ENCODE peak calls at places on chromosomes 5 and 9, in nine cellular contexts. C is AG04449; D is erythroblast; J is AG08396; P is activated CD4-positive, alpha-beta T cell treated with anti-CD3 and anti-CD28 coated beads, Interleukin-2, amount 50 U/mL, for 1 hour; I is neural crest cell; H is stimulated activated CD8-positive, alpha-beta memory T cell treated with anti-CD3 and anti-CD28 coated beads, Interleukin-4, amount 100 ng/mL, for 24 hours; L is AG04450; U is germinal center. X is an unnamed sample.

GRCh38 chr5:65695896-65696295 is 26.0 kb downstream of the SGTB start:
- DNase-seq in H (no peak), D (no peak), P (no peak), L (no peak), J (no peak), I (peak), U (no peak), C (no peak), X (no peak)

GRCh38 chr5:65640240-65640639 is 15.4 kb downstream of the SHLD3 start:
- DNase-seq in P (no peak), J (no peak), I (no peak), H (no peak), L (peak), C (no peak), D (no peak), U (no peak), X (no peak)

GRCh38 chr5:35811108-35811741 is 45.5 kb upstream of the IL7R start:
- DNase-seq in D (no peak), P (no peak), J (no peak), U (no peak), L (no peak), I (no peak), C (no peak), H (no peak), X (peak)

GRCh38 chr5:16615737-16616535 is 861 bp downstream of the RETREG1 start:
- DNase-seq in H (no peak), J (no peak), C (no peak), U (no peak), I (no peak), D (no peak), P (peak), L (no peak), X (peak)

GRCh38 chr5:65924366-65925093 is 1.8 kb upstream of the ERBIN start:
- DNase-seq in L (no peak), P (no peak), J (peak), D (peak), H (no peak), I (peak), C (no peak), U (peak), X (no peak)

GRCh38 chr5:55303238-55303690 is 4.2 kb downstream of the DHX29 start:
- DNase-seq in L (peak), J (peak), I (no peak), U (no peak), D (no peak), H (no peak), C (peak), P (no peak), X (no peak)

GRCh38 chr5:53361708-53362107 is 118.7 kb upstream of the FST start:
- DNase-seq in D (no peak), J (no peak), I (no peak), C (no peak), U (no peak), L (no peak), H (no peak), P (no peak), X (no peak)

GRCh38 chr5:171363846-171364245 is 23.8 kb upstream of the NPM1 start:
- DNase-seq in L (no peak), C (no peak), H (no peak), I (no peak), U (no peak), D (peak), J (no peak), P (no peak), X (no peak)

GRCh38 chr5:114419941-114420340 is 58.1 kb downstream of the KCNN2 start:
- DNase-seq in H (no peak), C (peak), I (no peak), L (peak), D (no peak), P (no peak), U (no peak), J (peak), X (no peak)

GRCh38 chr9:16964228-16964627 is 93.8 kb upstream of the BNC2 start:
- DNase-seq in I (no peak), U (no peak), H (no peak), L (peak), J (peak), D (no peak), P (no peak), C (peak), X (no peak)

GRCh38 chr9:127314911-127315310 is 50.3 kb downstream of the GARNL3 start:
- DNase-seq in I (no peak), L (no peak), P (no peak), H (no peak), U (no peak), D (no peak), J (no peak), C (no peak), X (no peak)

GRCh38 chr5:62132279-62132678 is 173.7 kb upstream of the KIF2A start:
- DNase-seq in L (no peak), C (no peak), I (no peak), D (no peak), H (no peak), J (no peak), U (no peak), P (no peak), X (no peak)

GRCh38 chr5:171579162-171579561 is 159.7 kb downstream of the FGF18 start:
- DNase-seq in L (no peak), I (no peak), C (no peak), H (no peak), D (no peak), P (no peak), U (no peak), J (no peak), X (no peak)

GRCh38 chr5:150111121-150111520 is 24.8 kb upstream of the CSF1R start:
- DNase-seq in H (no peak), I (no peak), C (no peak), D (no peak), P (no peak), L (no peak), J (no peak), U (no peak), X (no peak)

GRCh38 chr5:72238712-72239445 is 81.2 kb downstream of the MRPS27 start:
- DNase-seq in L (no peak), C (no peak), D (no peak), I (no peak), J (no peak), U (no peak), P (no peak), H (no peak), X (no peak)

GRCh38 chr5:163730206-163730782 is 224.9 kb downstream of the MAT2B start:
- DNase-seq in I (no peak), D (no peak), H (no peak), L (no peak), U (no peak), J (no peak), P (no peak), C (no peak), X (no peak)

GRCh38 chr5:151315998-151316597 is 12.5 kb upstream of the SLC36A3 start:
- DNase-seq in I (peak), U (peak), P (peak), J (peak), C (peak), H (peak), L (peak), D (peak), X (peak)

GRCh38 chr9:106621299-106621920 is 241.6 kb upstream of the ZNF462 start:
- DNase-seq in J (no peak), L (no peak), D (no peak), U (no peak), H (no peak), P (no peak), I (peak), C (no peak), X (no peak)

GRCh38 chr5:27911216-27911615 is 872.8 kb upstream of the CDH9 start:
- DNase-seq in J (no peak), P (no peak), L (no peak), U (no peak), I (no peak), D (no peak), C (no peak), H (no peak), X (no peak)

GRCh38 chr9:130015353-130016019 is 27.5 kb downstream of the FNBP1 start:
- DNase-seq in J (no peak), U (no peak), D (no peak), H (no peak), I (no peak), L (no peak), P (no peak), C (no peak), X (no peak)

GRCh38 chr5:135046661-135047346 is 12.8 kb upstream of the PITX1 start:
- DNase-seq in U (no peak), D (no peak), J (no peak), I (no peak), C (no peak), P (no peak), L (no peak), H (no peak), X (no peak)

GRCh38 chr9:79477955-79478751 is 93.6 kb upstream of the TLE4 start:
- DNase-seq in C (no peak), D (no peak), I (peak), P (peak), H (no peak), U (peak), J (no peak), L (no peak), X (no peak)

GRCh38 chr5:72799721-72800120 is 16.7 kb upstream of the TNPO1 start:
- DNase-seq in C (no peak), H (no peak), U (no peak), P (no peak), D (no peak), L (no peak), J (no peak), I (no peak), X (no peak)

GRCh38 chr9:110918316-110919054 is 119.8 kb downstream of the LPAR1 start:
- DNase-seq in P (no peak), U (no peak), H (no peak), L (peak), J (peak), I (no peak), C (no peak), D (no peak), X (no peak)

GRCh38 chr5:14128079-14128478 is 15.1 kb upstream of the TRIO start:
- DNase-seq in D (no peak), L (no peak), H (no peak), P (no peak), U (no peak), I (no peak), J (no peak), C (no peak), X (no peak)

GRCh38 chr5:9269024-9269423 is 276.9 kb downstream of the SEMA5A start:
- DNase-seq in J (no peak), U (no peak), H (no peak), I (no peak), P (no peak), C (no peak), D (no peak), L (no peak), X (no peak)

X was measured in CD4-positive, CD25-positive, alpha-beta regulatory T cell.